ENCODE peak calls at places on chromosomes 5 and 9, in four cellular contexts. J is HCT116, G is Karpas-422, D is HAP-1. X is an unnamed sample.

GRCh38 chr9:110133608-110134214 is 74.2 kb downstream of the C9orf152 start:
- DNase-seq in J (peak; percentile 47), G (no peak), D (no peak), X (no peak)

GRCh38 chr5:119071573-119071874 is 637 bp downstream of the DMXL1 start:
- DNase-seq in J (no peak), G (peak; percentile 67), D (no peak), X (no peak)

GRCh38 chr5:9350301-9350797 is 195.5 kb downstream of the SEMA5A start:
- DNase-seq in J (no peak), G (no peak), D (no peak), X (no peak)

GRCh38 chr5:100406640-100407039 is 128.5 kb upstream of the FAM174A start:
- DNase-seq in J (no peak), G (no peak), D (no peak), X (no peak)

GRCh38 chr5:68055686-68056085 is 159.9 kb upstream of the PIK3R1 start:
- DNase-seq in J (no peak), G (no peak), D (no peak), X (no peak)

GRCh38 chr9:118553465-118553864 is 815.8 kb downstream of the BRINP1 start:
- DNase-seq in J (no peak), G (no peak), D (no peak), X (no peak)

GRCh38 chr5:57900356-57900944 is 417.8 kb upstream of the ACTBL2 start:
- DNase-seq in J (no peak), G (no peak), D (no peak), X (no peak)

GRCh38 chr9:120583958-120584369 is 4.0 kb upstream of the CDK5RAP2 start:
- DNase-seq in J (peak; percentile 16), G (peak; percentile 94), D (peak; percentile 31), X (no peak)

GRCh38 chr9:132572921-132573320 is 9.5 kb upstream of the BARHL1 start:
- DNase-seq in J (no peak), G (no peak), D (peak; percentile 59), X (no peak)

GRCh38 chr5:167633931-167634341 is 657.5 kb upstream of the WWC1 start:
- DNase-seq in J (no peak), G (no peak), D (no peak), X (no peak)

GRCh38 chr5:132688536-132689409 is 15.0 kb downstream of the IL4 start:
- DNase-seq in J (no peak), G (peak; percentile 63), D (no peak), X (no peak)

GRCh38 chr9:128127568-128127989 is at the start of gene PTGES2:
- DNase-seq in J (peak; percentile 68), G (peak; percentile 94), D (peak; percentile 86), X (peak; percentile 31)

GRCh38 chr9:128127990-128128835 is 684 bp upstream of the PTGES2 start:
- DNase-seq in J (peak; percentile 90), G (peak; percentile 97), D (peak; percentile 89), X (peak; percentile 73)

GRCh38 chr9:128125575-128126354 is 1.8 kb downstream of the PTGES2 start:
- DNase-seq in J (no peak), G (peak; percentile 49), D (peak; percentile 39), X (no peak)

GRCh38 chr9:128124873-128125574 is 2.5 kb downstream of the PTGES2 start:
- DNase-seq in J (peak; percentile 46), G (peak; percentile 70), D (peak; percentile 87), X (peak; percentile 54)

DNA sequence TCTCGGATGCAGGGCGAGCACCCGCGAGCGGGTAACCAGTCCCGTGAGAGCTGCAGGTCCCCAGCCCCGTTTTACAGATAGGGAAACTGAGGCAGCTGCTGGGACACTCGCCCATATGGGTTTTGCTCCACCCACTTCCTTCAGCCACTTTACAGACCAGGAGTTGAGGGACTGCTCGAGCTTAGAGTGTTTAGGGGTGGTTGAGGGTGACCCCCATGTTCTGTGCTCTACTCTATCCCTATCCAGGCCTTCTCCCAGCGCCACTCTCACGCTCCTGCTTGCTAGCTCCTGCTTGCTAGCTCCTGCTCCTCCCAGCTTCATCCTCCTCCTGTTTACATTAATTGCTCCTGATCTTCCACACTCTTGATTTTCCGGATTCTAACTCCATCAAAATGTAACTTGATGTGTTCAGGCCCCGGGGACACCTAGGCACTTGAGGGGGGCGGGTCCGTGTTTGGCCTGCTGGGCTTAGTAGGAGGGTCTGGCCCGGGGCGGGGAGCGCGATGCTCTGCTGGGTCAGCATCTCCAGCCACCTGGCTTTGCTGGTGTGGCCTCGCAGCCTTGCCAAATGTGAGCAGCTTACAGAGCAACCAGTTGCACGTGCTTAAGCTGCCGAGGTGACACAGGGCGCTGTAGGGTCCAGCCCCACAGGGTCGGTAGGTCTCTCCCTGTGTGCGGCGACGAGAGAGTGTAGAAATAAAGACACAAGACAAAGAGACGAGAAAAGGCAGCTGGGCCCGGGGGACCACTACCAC is 1.5 kb upstream of the PTGES2 start:
- DNase-seq in J (no peak), G (no peak), D (no peak), X (no peak)
- H3K4me1 ChIP-seq in J (peaks cover 9% of the 10 kb centered on the region), G (peaks cover 24% of the 10 kb centered on the region), D (peaks cover 6% of the 10 kb centered on the region), X (peaks cover 3% of the 10 kb centered on the region)

GRCh38 chr9:127779136-127779981 is 893 bp upstream of the SH2D3C start:
- DNase-seq in J (no peak), G (no peak), D (no peak), X (no peak)
- H3K4me1 ChIP-seq in J (peaks cover 2% of the 10 kb centered on the region), G (peaks cover 32% of the 10 kb centered on the region), D (no peaks in the 10 kb centered on the region), X (no peaks in the 10 kb centered on the region)

DNA sequence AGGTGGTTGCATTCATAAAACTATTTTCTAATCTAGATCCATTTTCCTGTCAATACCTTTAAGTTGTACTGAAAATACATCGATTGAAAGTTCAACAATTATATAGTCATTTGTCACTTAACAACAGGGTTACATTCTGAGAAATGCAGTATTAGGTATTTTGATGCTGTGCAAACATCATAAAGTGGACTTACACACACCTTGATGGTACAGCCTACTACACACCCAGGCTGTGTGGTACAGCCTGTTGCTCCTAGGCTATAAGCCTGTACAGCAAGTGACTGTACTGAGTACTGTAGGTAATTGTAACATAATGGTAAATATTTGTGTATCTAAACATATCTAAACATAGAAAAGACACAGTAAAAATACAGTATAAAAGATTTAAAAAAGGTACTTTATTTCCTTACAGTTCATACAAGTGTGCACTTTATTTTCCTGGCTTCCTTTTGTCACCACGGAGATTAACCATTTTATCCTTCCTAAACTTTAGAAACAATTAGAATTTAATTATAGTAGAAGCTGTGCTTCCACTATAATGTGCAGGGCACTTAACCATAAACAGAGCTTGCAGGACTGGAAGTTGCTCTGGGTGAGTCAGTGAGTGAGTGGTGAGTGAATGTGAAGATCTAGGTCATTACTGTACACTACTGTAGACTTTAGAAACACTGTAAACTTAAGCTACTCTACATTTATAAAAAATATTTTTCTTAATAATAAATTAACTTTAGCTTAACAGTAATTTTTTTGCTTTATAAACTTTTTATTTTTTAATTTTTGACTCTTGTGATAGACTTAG is 42.9 kb upstream of the MEF2C start:
- DNase-seq in J (no peak), G (no peak), D (no peak), X (no peak)
- H3K4me1 ChIP-seq in J (no peaks in the 10 kb centered on the region), G (no peaks in the 10 kb centered on the region), D (no peaks in the 10 kb centered on the region), X (no peaks in the 10 kb centered on the region)

GRCh38 chr9:8869812-8870211 is 1070.2 kb upstream of the DMAC1 start:
- DNase-seq in J (no peak), G (no peak), D (no peak), X (no peak)
- H3K4me1 ChIP-seq in J (no peaks in the 10 kb centered on the region), G (no peaks in the 10 kb centered on the region), D (peaks cover 9% of the 10 kb centered on the region), X (peaks cover 3% of the 10 kb centered on the region)

DNA sequence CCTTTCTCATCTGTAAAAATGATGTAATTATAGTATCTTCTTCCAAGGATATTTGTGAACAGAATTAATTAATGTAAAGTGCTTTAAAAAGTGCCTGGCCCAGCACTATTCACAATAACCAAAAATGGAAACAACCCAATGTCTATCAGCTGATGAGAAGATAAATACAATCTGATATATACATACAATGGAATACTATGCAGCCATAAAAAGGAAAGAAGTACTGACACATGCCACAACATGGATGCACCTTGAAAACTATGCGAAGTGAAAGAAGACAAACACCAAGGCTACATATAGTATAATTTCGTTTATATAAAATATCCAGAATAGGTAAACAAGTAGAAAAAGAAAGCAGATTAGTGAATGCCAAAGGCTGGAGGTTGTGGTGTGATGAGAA is 24.1 kb downstream of the DPYSL3 start:
- DNase-seq in J (no peak), G (no peak), D (no peak), X (no peak)
- H3K4me1 ChIP-seq in J (no peaks in the 10 kb centered on the region), G (peaks cover 10% of the 10 kb centered on the region), D (no peaks in the 10 kb centered on the region), X (peaks cover 3% of the 10 kb centered on the region)

GRCh38 chr9:128101690-128102089 is 25.8 kb downstream of the PTGES2 start:
- DNase-seq in J (no peak), G (no peak), D (no peak), X (no peak)

GRCh38 chr9:128101231-128101641 is 26.3 kb downstream of the PTGES2 start:
- DNase-seq in J (no peak), G (no peak), D (no peak), X (no peak)

GRCh38 chr9:128100581-128100980 is 26.9 kb downstream of the PTGES2 start:
- DNase-seq in J (no peak), G (no peak), D (no peak), X (no peak)

GRCh38 chr9:128098936-128099931 is 28.3 kb downstream of the PTGES2 start:
- DNase-seq in J (no peak), G (no peak), D (no peak), X (no peak)

GRCh38 chr9:128099932-128100491 is 27.5 kb downstream of the PTGES2 start:
- DNase-seq in J (no peak), G (no peak), D (no peak), X (no peak)
- H3K4me1 ChIP-seq in J (peaks cover 18% of the 10 kb centered on the region), G (peaks cover 20% of the 10 kb centered on the region), D (peaks cover 12% of the 10 kb centered on the region), X (peaks cover 8% of the 10 kb centered on the region)

GRCh38 chr5:124651663-124652513 is 94.6 kb downstream of the ZNF608 start:
- DNase-seq in J (no peak), G (peak; percentile 95), D (peak; percentile 91), X (no peak)

GRCh38 chr5:124647393-124647792 is 99.0 kb downstream of the ZNF608 start:
- DNase-seq in J (no peak), G (no peak), D (no peak), X (no peak)

GRCh38 chr5:124650960-124651662 is 95.3 kb downstream of the ZNF608 start:
- DNase-seq in J (no peak), G (no peak), D (peak; percentile 53), X (no peak)

GRCh38 chr5:124648902-124649467 is 97.5 kb downstream of the ZNF608 start:
- DNase-seq in J (no peak), G (no peak), D (no peak), X (no peak)

DNA sequence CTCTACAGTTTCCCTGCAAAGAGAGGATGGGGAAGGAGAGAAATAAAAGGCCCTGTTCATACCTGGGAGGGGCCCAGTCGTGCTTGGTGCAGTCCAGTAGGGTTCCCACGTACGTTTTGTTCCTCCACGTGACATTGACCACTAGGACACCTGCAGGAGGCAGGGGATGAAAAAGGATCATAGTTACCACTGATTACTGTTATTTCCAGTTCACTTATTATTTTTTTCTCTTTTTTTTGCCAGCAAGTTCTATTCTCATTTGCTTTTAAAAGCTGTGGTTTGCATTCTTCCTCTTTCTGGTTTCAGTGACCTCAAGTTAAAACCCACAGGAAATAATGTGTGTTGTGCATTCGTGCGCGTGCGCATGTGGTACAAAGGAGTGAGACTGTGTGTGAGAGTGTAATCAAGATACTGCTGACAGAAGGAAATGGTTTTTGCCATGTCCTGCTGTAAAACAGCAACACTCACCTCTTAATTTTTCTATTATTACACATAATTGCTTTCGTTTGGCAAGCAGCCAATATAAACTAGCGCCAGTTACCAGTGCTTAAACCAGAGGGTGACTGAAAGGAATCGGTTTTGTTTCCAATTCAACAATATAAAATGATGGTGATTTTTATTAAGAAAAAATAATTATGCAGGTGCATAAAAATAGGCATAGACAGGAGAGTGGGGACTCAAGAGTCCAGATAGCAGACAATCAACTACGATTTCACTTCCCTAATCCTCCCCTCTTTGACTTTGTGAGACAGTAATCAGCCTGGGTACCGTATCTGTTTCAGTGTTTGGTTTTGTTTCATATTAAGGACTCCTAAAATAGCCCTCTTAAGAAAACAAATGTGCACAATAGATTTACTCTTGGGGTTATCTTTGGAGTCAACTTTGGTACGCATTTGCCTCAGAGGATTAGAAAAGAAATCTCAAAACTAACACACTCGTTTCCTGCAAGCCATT is 96.6 kb downstream of the ZNF608 start:
- DNase-seq in J (no peak), G (peak; percentile 98), D (peak; percentile 41), X (no peak)
- H3K4me1 ChIP-seq in J (peaks cover 45% of the 10 kb centered on the region), G (peaks cover 96% of the 10 kb centered on the region), D (peaks cover 33% of the 10 kb centered on the region), X (peaks cover 5% of the 10 kb centered on the region)

GRCh38 chr9:22189471-22189870 is 180.4 kb upstream of the CDKN2B start:
- DNase-seq in J (no peak), G (no peak), D (no peak), X (no peak)
- H3K4me1 ChIP-seq in J (no peaks in the 10 kb centered on the region), G (no peaks in the 10 kb centered on the region), D (no peaks in the 10 kb centered on the region), X (no peaks in the 10 kb centered on the region)